ENCODE peak calls at places on chromosomes 12 and 14, in five cellular contexts. One of them, this sample, is unnamed.

GRCh38 chr14:32470161-32470705 is 141.1 kb downstream of the AKAP6 start:
- DNase-seq in NCI-H345: no peak
- DNase-seq in right cardiac atrium: no peak
- DNase-seq in cardiac fibroblast: no peak
- DNase-seq in NCI-H2029 treated with DMSO at 0.1 percent for 48 hours: no peak
- DNase-seq in this sample: no peak

GRCh38 chr14:91414475-91415342 is 2.9 kb downstream of the CCDC88C start:
- DNase-seq in NCI-H345: no peak
- DNase-seq in right cardiac atrium: no peak
- DNase-seq in cardiac fibroblast: no peak
- DNase-seq in NCI-H2029 treated with DMSO at 0.1 percent for 48 hours: no peak
- DNase-seq in this sample: no peak

GRCh38 chr14:77641534-77642341 is 25.3 kb upstream of the SPTLC2 start:
- DNase-seq in NCI-H345: no peak
- DNase-seq in right cardiac atrium: peak
- DNase-seq in cardiac fibroblast: peak
- DNase-seq in NCI-H2029 treated with DMSO at 0.1 percent for 48 hours: peak
- DNase-seq in this sample: peak

GRCh38 chr12:1117970-1118563 is 127.0 kb downstream of the ERC1 start:
- DNase-seq in NCI-H345: peak
- DNase-seq in right cardiac atrium: peak
- DNase-seq in cardiac fibroblast: peak
- DNase-seq in NCI-H2029 treated with DMSO at 0.1 percent for 48 hours: peak
- DNase-seq in this sample: peak

GRCh38 chr12:58459191-58459590 is 461.1 kb downstream of the LRIG3 start:
- DNase-seq in NCI-H345: no peak
- DNase-seq in right cardiac atrium: no peak
- DNase-seq in cardiac fibroblast: no peak
- DNase-seq in NCI-H2029 treated with DMSO at 0.1 percent for 48 hours: no peak
- DNase-seq in this sample: no peak

GRCh38 chr12:113080692-113081091 is 24.2 kb downstream of the DTX1 start:
- DNase-seq in NCI-H345: no peak
- DNase-seq in right cardiac atrium: no peak
- DNase-seq in cardiac fibroblast: no peak
- DNase-seq in NCI-H2029 treated with DMSO at 0.1 percent for 48 hours: no peak
- DNase-seq in this sample: no peak

GRCh38 chr12:124109760-124110159 is 136.7 kb downstream of the ZNF664 start:
- DNase-seq in NCI-H345: no peak
- DNase-seq in right cardiac atrium: no peak
- DNase-seq in cardiac fibroblast: peak
- DNase-seq in NCI-H2029 treated with DMSO at 0.1 percent for 48 hours: no peak
- DNase-seq in this sample: peak

GRCh38 chr12:75766263-75767160 is 255.1 kb upstream of the KRR1 start:
- DNase-seq in NCI-H345: no peak
- DNase-seq in right cardiac atrium: no peak
- DNase-seq in cardiac fibroblast: peak
- DNase-seq in NCI-H2029 treated with DMSO at 0.1 percent for 48 hours: no peak
- DNase-seq in this sample: no peak

GRCh38 chr14:101458536-101459391 is 102.5 kb upstream of the DIO3 start:
- DNase-seq in NCI-H345: no peak
- DNase-seq in right cardiac atrium: no peak
- DNase-seq in cardiac fibroblast: no peak
- DNase-seq in NCI-H2029 treated with DMSO at 0.1 percent for 48 hours: no peak
- DNase-seq in this sample: no peak

GRCh38 chr14:105733081-105734065 is 207.0 kb downstream of the TMEM121 start:
- DNase-seq in NCI-H345: no peak
- DNase-seq in right cardiac atrium: no peak
- DNase-seq in cardiac fibroblast: no peak
- DNase-seq in NCI-H2029 treated with DMSO at 0.1 percent for 48 hours: no peak
- DNase-seq in this sample: no peak

GRCh38 chr12:93461503-93461902 is 5.8 kb upstream of the MRPL42 start:
- DNase-seq in NCI-H345: no peak
- DNase-seq in right cardiac atrium: no peak
- DNase-seq in cardiac fibroblast: no peak
- DNase-seq in NCI-H2029 treated with DMSO at 0.1 percent for 48 hours: no peak
- DNase-seq in this sample: peak

GRCh38 chr12:104605685-104606084 is 148.9 kb downstream of the CHST11 start:
- DNase-seq in NCI-H345: no peak
- DNase-seq in right cardiac atrium: peak
- DNase-seq in cardiac fibroblast: peak
- DNase-seq in NCI-H2029 treated with DMSO at 0.1 percent for 48 hours: no peak
- DNase-seq in this sample: peak

GRCh38 chr12:104720346-104721064 is 237.6 kb downstream of the SLC41A2 start:
- DNase-seq in NCI-H345: no peak
- DNase-seq in right cardiac atrium: no peak
- DNase-seq in cardiac fibroblast: no peak
- DNase-seq in NCI-H2029 treated with DMSO at 0.1 percent for 48 hours: no peak
- DNase-seq in this sample: peak

GRCh38 chr12:61452076-61452475 is 808.1 kb upstream of the USP15 start:
- DNase-seq in NCI-H345: no peak
- DNase-seq in right cardiac atrium: no peak
- DNase-seq in cardiac fibroblast: no peak
- DNase-seq in NCI-H2029 treated with DMSO at 0.1 percent for 48 hours: peak
- DNase-seq in this sample: no peak

GRCh38 chr14:59274991-59275391 is 86.5 kb downstream of the DAAM1 start:
- DNase-seq in NCI-H345: no peak
- DNase-seq in right cardiac atrium: peak
- DNase-seq in cardiac fibroblast: peak
- DNase-seq in NCI-H2029 treated with DMSO at 0.1 percent for 48 hours: peak
- DNase-seq in this sample: no peak

GRCh38 chr14:39562175-39562574 is 129.9 kb upstream of the FBXO33 start:
- DNase-seq in NCI-H345: no peak
- DNase-seq in right cardiac atrium: no peak
- DNase-seq in cardiac fibroblast: no peak
- DNase-seq in NCI-H2029 treated with DMSO at 0.1 percent for 48 hours: no peak
- DNase-seq in this sample: no peak

This sample was measured in MV-4-11.